ENCODE peak calls at places on chromosomes 16 and 17, in seven cellular contexts. Z is GM23338; I is IMR-90; V is CD4-positive, CD25-positive, alpha-beta regulatory T cell; W is ovary; H is CD8-positive, alpha-beta memory T cell; O is tibial nerve. Y is an unnamed sample.

GRCh38 chr17:61517843-61518606 is 65.8 kb downstream of the TBX4 start:
- DNase-seq in W (no peak), H (no peak), V (no peak), O (no peak), I (no peak), Z (no peak), Y (no peak)

GRCh38 chr16:85699224-85699558 is 10.4 kb upstream of the GINS2 start:
- DNase-seq in V (no peak), Z (peak; percentile 78), H (no peak), O (no peak), W (no peak), I (no peak), Y (no peak)

GRCh38 chr17:75566456-75567233 is 21.0 kb upstream of the MYO15B start:
- DNase-seq in I (no peak), W (no peak), V (no peak), H (no peak), Z (no peak), O (no peak), Y (no peak)

GRCh38 chr16:88195911-88196465 is 186.8 kb upstream of the ZNF469 start:
- DNase-seq in Z (no peak), H (no peak), W (no peak), I (no peak), O (no peak), V (no peak), Y (no peak)

GRCh38 chr17:57550671-57551315 is 194.3 kb downstream of the CCDC182 start:
- DNase-seq in Z (no peak), O (no peak), V (no peak), I (no peak), H (no peak), W (no peak), Y (no peak)

GRCh38 chr17:69489303-69489702 is 74.8 kb downstream of the MAP2K6 start:
- DNase-seq in V (no peak), W (no peak), I (no peak), H (no peak), Z (no peak), O (no peak), Y (no peak)

GRCh38 chr16:19804538-19805323 is 79.9 kb downstream of the GPRC5B start:
- DNase-seq in Z (peak; percentile 87), H (peak; percentile 15), O (no peak), I (no peak), V (peak; percentile 4), W (no peak), Y (peak; percentile 67)

GRCh38 chr16:87201777-87202176 is 115.4 kb downstream of the C16orf95 start:
- DNase-seq in H (no peak), W (no peak), I (no peak), Z (no peak), O (no peak), V (no peak), Y (no peak)

GRCh38 chr17:66426397-66427033 is 124.1 kb downstream of the PRKCA start:
- DNase-seq in W (no peak), Z (peak; percentile 65), I (peak; percentile 14), H (peak; percentile 67), V (peak; percentile 64), O (no peak), Y (no peak)

DNA sequence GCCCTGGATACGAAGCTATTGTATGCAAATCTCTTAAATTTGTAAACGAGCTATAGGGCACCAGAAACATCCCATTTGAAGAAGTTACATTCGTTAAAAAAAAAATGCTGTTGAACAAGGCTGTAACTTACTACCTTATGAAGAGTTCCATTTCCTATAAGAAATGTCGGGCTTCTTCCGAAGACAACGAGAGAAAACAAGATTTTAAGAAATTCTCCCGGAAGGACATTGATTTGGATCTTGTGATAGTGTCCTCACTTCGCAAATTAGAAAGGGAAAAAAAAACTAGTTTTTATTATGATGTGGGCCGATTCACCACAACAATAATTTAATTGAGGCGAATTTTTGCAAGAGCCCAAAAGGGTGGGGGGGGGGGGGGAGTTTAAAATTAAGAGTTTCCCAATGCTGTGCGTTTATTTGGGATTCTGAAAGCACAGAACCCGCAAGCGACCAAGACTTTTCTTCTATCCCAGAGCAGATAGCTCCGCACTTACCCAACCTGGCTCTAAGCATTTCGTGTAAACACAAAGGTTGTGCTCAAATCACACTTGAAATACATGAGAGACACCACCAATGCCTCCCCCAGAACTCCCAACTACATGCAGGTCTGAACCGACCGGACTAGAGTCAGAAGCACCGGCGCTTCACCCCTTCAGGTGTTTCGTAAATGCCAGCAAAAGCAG is 1.4 kb upstream of the SOX9 start:
- DNase-seq in O (no peak), Z (peak; percentile 55), V (no peak), H (no peak), W (no peak), I (no peak), Y (no peak)
- H3K27ac ChIP-seq in O (no peak overlapping the region), Z (no peak overlapping the region), V (no peak overlapping the region), H (no peak overlapping the region), W (no peak overlapping the region), I (no peak overlapping the region), Y (peak overlapping the region; percentile 72)

GRCh38 chr16:69197573-69197972 is 10.6 kb downstream of the SNTB2 start:
- DNase-seq in W (no peak), V (no peak), O (no peak), I (no peak), Z (no peak), H (no peak), Y (no peak)

GRCh38 chr16:69204106-69204655 is 17.2 kb downstream of the SNTB2 start:
- DNase-seq in Z (no peak), H (no peak), O (no peak), I (no peak), V (no peak), W (no peak), Y (no peak)

GRCh38 chr16:69199382-69199781 is 12.4 kb downstream of the SNTB2 start:
- DNase-seq in Z (no peak), W (no peak), I (peak; percentile 78), V (no peak), H (no peak), O (no peak), Y (no peak)

GRCh38 chr16:69201291-69201690 is 14.3 kb downstream of the SNTB2 start:
- DNase-seq in V (no peak), Z (no peak), O (no peak), W (no peak), I (no peak), H (no peak), Y (no peak)

GRCh38 chr16:69201787-69202186 is 14.8 kb downstream of the SNTB2 start:
- DNase-seq in W (no peak), V (no peak), O (no peak), I (peak; percentile 30), Z (no peak), H (no peak), Y (no peak)
- H3K4me1 ChIP-seq in W (peaks cover 12% of the 10 kb centered on the region), V (peaks cover under 1% of the 10 kb centered on the region), O (peaks cover 6% of the 10 kb centered on the region), I (peaks cover 31% of the 10 kb centered on the region), Z (no peaks in the 10 kb centered on the region), H (no peaks in the 10 kb centered on the region), Y (peaks cover 24% of the 10 kb centered on the region)

GRCh38 chr17:82010575-82011525 is 11.8 kb downstream of the CENPX start:
- DNase-seq in V (no peak), O (no peak), I (no peak), W (no peak), H (no peak), Z (no peak), Y (no peak)
- H3K27ac ChIP-seq in V (no peak overlapping the region), O (no peak overlapping the region), I (no peak overlapping the region), W (no peak overlapping the region), H (no peak overlapping the region), Z (no peak overlapping the region), Y (no peak overlapping the region)

GRCh38 chr17:38440614-38441397 is 12.5 kb downstream of the ARHGAP23 start:
- DNase-seq in I (no peak), O (no peak), V (no peak), Z (peak; percentile 88), W (no peak), H (no peak), Y (no peak)
- H3K4me1 ChIP-seq in I (peaks cover 16% of the 10 kb centered on the region), O (peaks cover 10% of the 10 kb centered on the region), V (peaks cover 13% of the 10 kb centered on the region), Z (peaks cover 59% of the 10 kb centered on the region), W (no peaks in the 10 kb centered on the region), H (peaks cover 4% of the 10 kb centered on the region), Y (no peaks in the 10 kb centered on the region)

Y was measured in right atrium auricular region.